ENCODE peak calls at places on chromosomes 13 and 19, in seven cellular contexts. G, N, V, T, L, B and C are unnamed samples.

GRCh38 chr19:8302734-8303133 is 5.4 kb downstream of the CD320 start:
- DNase-seq in G (no peak), N (no peak), V (no peak), T (no peak), L (no peak), B (no peak), C (no peak)

GRCh38 chr19:2341987-2342386 is 13.5 kb downstream of the SPPL2B start:
- DNase-seq in G (no peak), N (no peak), V (no peak), T (no peak), L (no peak), B (no peak), C (no peak)

GRCh38 chr19:32611161-32611560 is 30.2 kb downstream of the PDCD5 start:
- DNase-seq in G (no peak), N (no peak), V (no peak), T (peak), L (no peak), B (no peak), C (no peak)

GRCh38 chr19:1864480-1865171 is 1.2 kb upstream of the KLF16 start:
- DNase-seq in G (no peak), N (no peak), V (no peak), T (peak), L (no peak), B (peak), C (no peak)

GRCh38 chr19:15252398-15253018 is 20.3 kb upstream of the EPHX3 start:
- DNase-seq in G (no peak), N (no peak), V (no peak), T (peak), L (no peak), B (no peak), C (no peak)

GRCh38 chr13:41059466-41059865 is 1.8 kb upstream of the WBP4 start:
- DNase-seq in G (no peak), N (no peak), V (no peak), T (no peak), L (no peak), B (no peak), C (no peak)

GRCh38 chr13:43303040-43303729 is 279.8 kb downstream of the DNAJC15 start:
- DNase-seq in G (no peak), N (no peak), V (peak), T (peak), L (no peak), B (no peak), C (no peak)

GRCh38 chr19:1872807-1873523 is 9.6 kb upstream of the KLF16 start:
- DNase-seq in G (no peak), N (no peak), V (no peak), T (no peak), L (no peak), B (no peak), C (no peak)

GRCh38 chr13:84137292-84137691 is 255.0 kb upstream of the SLITRK1 start:
- DNase-seq in G (peak), N (no peak), V (no peak), T (peak), L (peak), B (peak), C (no peak)

GRCh38 chr19:19171821-19172532 is 1.9 kb upstream of the MEF2B start:
- DNase-seq in G (no peak), N (no peak), V (no peak), T (peak), L (no peak), B (no peak), C (no peak)